ENCODE peak calls at places on chromosomes 2 and 18, in eight cellular contexts. V is dorsolateral prefrontal cortex; T is GM23248; G is RWPE1; J is CD4-positive, CD25-positive, alpha-beta regulatory T cell; E is psoas muscle; S is kidney; I is neuronal stem cell. L is an unnamed sample.
A peak's percentile ranks its signal among the peaks of the same experiment; 100 is the strongest.

GRCh38 chr18:32337821-32338220 is 132.9 kb downstream of the GAREM1 start:
- DNase-seq in V (no peak), T (no peak), G (no peak), J (no peak), E (no peak), S (no peak), I (no peak), L (no peak)

GRCh38 chr2:85704800-85705679 is 10.9 kb downstream of the GNLY start:
- DNase-seq in V (no peak), T (no peak), G (no peak), J (no peak), E (no peak), S (no peak), I (no peak), L (peak; percentile 34)

GRCh38 chr2:176178271-176178806 is 10.1 kb upstream of the HOXD1 start:
- DNase-seq in V (no peak), T (peak; percentile 69), G (peak; percentile 67), J (no peak), E (no peak), S (peak; percentile 86), I (no peak), L (no peak)

GRCh38 chr2:168758970-168759820 is 43.2 kb upstream of the NOSTRIN start:
- DNase-seq in V (no peak), T (peak; percentile 77), G (peak; percentile 38), J (no peak), E (no peak), S (no peak), I (peak; percentile 9), L (peak; percentile 48)

GRCh38 chr2:8587251-8587791 is 94.5 kb upstream of the ID2 start:
- DNase-seq in V (no peak), T (no peak), G (no peak), J (no peak), E (no peak), S (peak; percentile 64), I (no peak), L (no peak)

GRCh38 chr2:109348190-109348589 is 219.2 kb downstream of the SH3RF3 start:
- DNase-seq in V (no peak), T (no peak), G (no peak), J (no peak), E (no peak), S (no peak), I (no peak), L (no peak)

GRCh38 chr2:11753452-11753885 is 7.0 kb downstream of the LPIN1 start:
- DNase-seq in V (no peak), T (peak; percentile 33), G (peak; percentile 14), J (peak; percentile 27), E (no peak), S (peak; percentile 68), I (no peak), L (peak; percentile 50)

GRCh38 chr2:46643951-46644350 is 164.6 kb downstream of the TMEM247 start:
- DNase-seq in V (no peak), T (no peak), G (peak; percentile 57), J (no peak), E (no peak), S (no peak), I (no peak), L (no peak)

GRCh38 chr2:84782717-84783442 is 98.0 kb downstream of the TRABD2A start:
- DNase-seq in V (no peak), T (peak; percentile 9), G (no peak), J (no peak), E (no peak), S (no peak), I (no peak), L (peak; percentile 76)

GRCh38 chr2:171523969-171524401 is 1.7 kb downstream of the CYBRD1 start:
- DNase-seq in V (no peak), T (peak; percentile 80), G (peak; percentile 80), J (no peak), E (no peak), S (no peak), I (no peak), L (no peak)

GRCh38 chr2:188975497-188976102 is 1.4 kb downstream of the COL3A1 start:
- DNase-seq in V (no peak), T (peak; percentile 92), G (no peak), J (no peak), E (no peak), S (no peak), I (no peak), L (no peak)

GRCh38 chr2:240672701-240673190 is 9.9 kb downstream of the AQP12B start:
- DNase-seq in V (no peak), T (no peak), G (no peak), J (no peak), E (peak; percentile 60), S (no peak), I (no peak), L (no peak)

GRCh38 chr2:38376683-38377500 is at the start of gene ATL2:
- DNase-seq in V (peak; percentile 89), T (peak; percentile 98), G (peak; percentile 62), J (peak; percentile 90), E (peak; percentile 98), S (peak; percentile 98), I (peak; percentile 93), L (peak; percentile 91)

GRCh38 chr18:62452280-62452824 is 70.5 kb upstream of the ZCCHC2 start:
- DNase-seq in V (no peak), T (peak; percentile 72), G (peak; percentile 25), J (no peak), E (peak; percentile 62), S (no peak), I (no peak), L (no peak)

GRCh38 chr2:86213699-86214502 is 14.6 kb downstream of the MRPL35 start:
- DNase-seq in V (no peak), T (no peak), G (no peak), J (no peak), E (no peak), S (no peak), I (no peak), L (no peak)

GRCh38 chr18:50836521-50836957 is 16.7 kb upstream of the MRO start:
- DNase-seq in V (no peak), T (peak; percentile 22), G (peak; percentile 64), J (no peak), E (no peak), S (no peak), I (no peak), L (no peak)

GRCh38 chr2:72173640-72174321 is 26.1 kb upstream of the CYP26B1 start:
- DNase-seq in V (no peak), T (no peak), G (no peak), J (no peak), E (no peak), S (no peak), I (no peak), L (no peak)

GRCh38 chr2:230870544-230871360 is 6.0 kb downstream of the ITM2C start:
- DNase-seq in V (no peak), T (no peak), G (no peak), J (no peak), E (no peak), S (no peak), I (no peak), L (no peak)
- H3K27ac ChIP-seq in V (peak overlapping the region; percentile 92), T (no peak overlapping the region), G (no peak overlapping the region), J (no peak overlapping the region), E (no peak overlapping the region), S (peak overlapping the region; percentile 60), I (peak overlapping the region; percentile 28), L (no peak overlapping the region)

GRCh38 chr2:149745396-149745925 is 157.9 kb upstream of the MMADHC start:
- DNase-seq in V (no peak), T (no peak), G (no peak), J (no peak), E (no peak), S (no peak), I (no peak), L (no peak)
- H3K27ac ChIP-seq in V (no peak overlapping the region), T (peak overlapping the region; percentile 82), G (no peak overlapping the region), J (no peak overlapping the region), E (no peak overlapping the region), S (no peak overlapping the region), I (no peak overlapping the region), L (no peak overlapping the region)

GRCh38 chr2:25207078-25207545 is 38.7 kb upstream of the POMC start:
- DNase-seq in V (no peak), T (no peak), G (no peak), J (no peak), E (no peak), S (no peak), I (no peak), L (no peak)
- H3K27ac ChIP-seq in V (no peak overlapping the region), T (no peak overlapping the region), G (no peak overlapping the region), J (no peak overlapping the region), E (no peak overlapping the region), S (no peak overlapping the region), I (no peak overlapping the region), L (no peak overlapping the region)

GRCh38 chr2:200340527-200341224 is 34.2 kb downstream of the SPATS2L start:
- DNase-seq in V (no peak), T (no peak), G (no peak), J (no peak), E (no peak), S (no peak), I (no peak), L (no peak)

GRCh38 chr2:200338692-200339091 is 32.2 kb downstream of the SPATS2L start:
- DNase-seq in V (no peak), T (no peak), G (no peak), J (no peak), E (no peak), S (no peak), I (no peak), L (no peak)

GRCh38 chr2:200337621-200338020 is 31.1 kb downstream of the SPATS2L start:
- DNase-seq in V (no peak), T (no peak), G (no peak), J (no peak), E (no peak), S (no peak), I (no peak), L (no peak)

GRCh38 chr2:200335657-200336056 is 29.2 kb downstream of the SPATS2L start:
- DNase-seq in V (no peak), T (no peak), G (peak; percentile 34), J (no peak), E (no peak), S (no peak), I (no peak), L (no peak)

DNA sequence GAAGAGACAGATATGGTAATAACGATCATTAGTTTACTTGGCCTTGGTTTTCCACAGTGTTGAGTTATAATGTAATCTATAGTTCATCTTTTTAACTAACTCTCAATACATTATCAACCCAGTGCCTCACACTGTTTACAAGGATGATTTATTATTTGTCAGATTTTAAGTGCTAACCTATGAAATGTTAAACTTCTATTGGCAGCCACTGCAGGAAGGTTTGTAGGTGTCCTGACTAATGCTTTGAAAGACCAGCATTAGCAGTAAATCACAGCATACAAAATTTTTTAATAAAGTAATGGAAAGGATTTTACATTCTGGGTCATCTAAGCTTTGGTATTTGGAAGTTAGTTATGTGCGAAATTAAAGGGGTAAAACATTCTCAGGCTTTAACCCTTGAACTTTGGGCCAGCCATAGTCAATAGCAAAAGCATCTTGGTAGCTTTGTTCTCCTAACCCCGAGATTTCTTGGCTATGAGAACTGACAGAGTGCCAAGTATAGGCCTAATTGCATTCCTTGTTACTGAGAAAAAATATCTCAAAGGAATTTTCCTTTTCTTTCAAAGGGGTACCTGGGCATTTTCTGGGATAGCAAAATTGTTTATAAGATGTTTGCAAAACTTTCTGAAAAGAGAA is 30.6 kb downstream of the SPATS2L start:
- DNase-seq in V (no peak), T (peak; percentile 24), G (no peak), J (no peak), E (no peak), S (no peak), I (no peak), L (no peak)
- H3K27ac ChIP-seq in V (peak overlapping the region; percentile 49), T (peak overlapping the region; percentile 3), G (no peak overlapping the region), J (no peak overlapping the region), E (no peak overlapping the region), S (peak overlapping the region; percentile 30), I (no peak overlapping the region), L (no peak overlapping the region)